ENCODE peak calls at places on chromosome 18, in six cellular contexts. X is sigmoid colon, Y is ovary, V is heart left ventricle, Z is A549, N is Peyer's patch. K is an unnamed sample. For H3K4me1, the result is how much of the 10 kb centered on the place peaks cover.

GRCh38 chr18:76425299-76426101 is 69.5 kb downstream of the ZNF516 start:
- DNase-seq in X (peak), Y (no peak), V (no peak), Z (no peak), N (no peak), K (peak)

GRCh38 chr18:48374423-48375149 is 34.6 kb downstream of the ZBTB7C start:
- DNase-seq in X (no peak), Y (no peak), V (no peak), Z (no peak), N (no peak), K (no peak)

GRCh38 chr18:74460825-74461224 is 3.7 kb upstream of the DIPK1C start:
- DNase-seq in X (no peak), Y (no peak), V (no peak), Z (no peak), N (no peak), K (no peak)

GRCh38 chr18:5628512-5629255 is 84.9 kb upstream of the EPB41L3 start:
- DNase-seq in X (peak), Y (peak), V (peak), Z (peak), N (no peak), K (no peak)

GRCh38 chr18:23311346-23312103 is 141.6 kb upstream of the RIOK3 start:
- DNase-seq in X (no peak), Y (no peak), V (peak), Z (no peak), N (no peak), K (no peak)

GRCh38 chr18:74050807-74051206 is 96.8 kb downstream of the FBXO15 start:
- DNase-seq in X (no peak), Y (no peak), V (no peak), Z (no peak), N (no peak), K (no peak)

GRCh38 chr18:10927290-10927979 is 221.9 kb downstream of the PIEZO2 start:
- DNase-seq in X (no peak), Y (no peak), V (no peak), Z (no peak), N (no peak), K (no peak)

GRCh38 chr18:13217466-13217961 is 1.0 kb upstream of the LDLRAD4 start:
- DNase-seq in X (peak), Y (peak), V (peak), Z (peak), N (no peak), K (no peak)

GRCh38 chr18:63220903-63221302 is 98.7 kb downstream of the BCL2 start:
- DNase-seq in X (no peak), Y (no peak), V (no peak), Z (no peak), N (no peak), K (no peak)

GRCh38 chr18:22728481-22729105 is 204.5 kb upstream of the RBBP8 start:
- DNase-seq in X (no peak), Y (no peak), V (no peak), Z (no peak), N (no peak), K (no peak)

GRCh38 chr18:24019641-24020331 is 5.2 kb downstream of the TTC39C start:
- DNase-seq in X (no peak), Y (no peak), V (no peak), Z (no peak), N (peak), K (no peak)

GRCh38 chr18:51236225-51236624 is 38.7 kb upstream of the MEX3C start:
- DNase-seq in X (no peak), Y (no peak), V (no peak), Z (peak), N (no peak), K (no peak)

DNA sequence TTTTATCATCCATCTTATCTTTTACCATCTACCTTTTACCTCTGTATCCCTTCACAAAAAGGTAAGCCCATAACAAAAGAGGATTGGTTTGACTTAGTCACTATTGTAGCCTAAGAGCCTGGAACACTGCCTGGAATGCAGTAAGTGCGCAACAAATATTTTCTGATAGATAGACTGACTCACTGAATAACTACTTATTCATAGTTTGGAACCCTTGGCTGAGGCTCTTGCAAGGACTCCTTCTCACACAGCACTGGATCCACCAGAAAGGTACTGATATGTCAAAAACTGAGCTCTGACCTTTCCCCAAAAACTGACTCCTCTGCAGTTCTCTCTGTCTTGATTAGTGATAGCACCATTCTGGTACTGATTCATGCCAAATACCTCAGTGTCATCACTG is 426.7 kb downstream of the SETBP1 start:
- DNase-seq in X (no peak), Y (no peak), V (no peak), Z (no peak), N (no peak), K (no peak)
- H3K4me3 ChIP-seq in X (no peak), Y (no peak), V (no peak), Z (no peak), N (no peak), K (no peak)

GRCh38 chr18:28108254-28108653 is 68.7 kb downstream of the CDH2 start:
- DNase-seq in X (no peak), Y (no peak), V (no peak), Z (no peak), N (no peak), K (no peak)
- H3K4me1 ChIP-seq in X (under half), Y (under half), V (under half), Z (half or more), N (under half), K (under half)

DNA sequence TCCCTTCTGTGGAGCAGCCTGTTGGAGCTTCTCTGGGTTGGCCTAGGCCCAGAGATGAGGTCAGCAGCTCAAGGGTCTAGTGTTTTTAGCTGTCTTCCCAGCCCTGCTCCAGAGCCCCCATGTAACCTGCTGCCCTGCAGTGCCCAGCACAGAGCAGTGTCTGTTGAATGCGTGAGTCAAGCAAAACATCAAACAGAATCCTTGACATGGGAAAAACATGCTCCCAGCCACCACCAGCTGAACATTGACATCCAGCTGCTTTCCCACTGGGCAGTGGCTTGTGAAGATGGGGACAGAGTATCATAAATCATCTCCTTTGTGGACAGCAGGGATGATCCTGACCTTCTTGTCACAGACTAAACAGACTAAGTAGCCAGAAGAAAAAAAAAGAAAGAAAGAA is 22.6 kb downstream of the IMPA2 start:
- DNase-seq in X (peak), Y (no peak), V (no peak), Z (no peak), N (no peak), K (no peak)
- TF ChIP-seq POLR2A in X (no peak), Y (no peak), V (no peak), Z (no peak), N (no peak), K (no peak)

DNA sequence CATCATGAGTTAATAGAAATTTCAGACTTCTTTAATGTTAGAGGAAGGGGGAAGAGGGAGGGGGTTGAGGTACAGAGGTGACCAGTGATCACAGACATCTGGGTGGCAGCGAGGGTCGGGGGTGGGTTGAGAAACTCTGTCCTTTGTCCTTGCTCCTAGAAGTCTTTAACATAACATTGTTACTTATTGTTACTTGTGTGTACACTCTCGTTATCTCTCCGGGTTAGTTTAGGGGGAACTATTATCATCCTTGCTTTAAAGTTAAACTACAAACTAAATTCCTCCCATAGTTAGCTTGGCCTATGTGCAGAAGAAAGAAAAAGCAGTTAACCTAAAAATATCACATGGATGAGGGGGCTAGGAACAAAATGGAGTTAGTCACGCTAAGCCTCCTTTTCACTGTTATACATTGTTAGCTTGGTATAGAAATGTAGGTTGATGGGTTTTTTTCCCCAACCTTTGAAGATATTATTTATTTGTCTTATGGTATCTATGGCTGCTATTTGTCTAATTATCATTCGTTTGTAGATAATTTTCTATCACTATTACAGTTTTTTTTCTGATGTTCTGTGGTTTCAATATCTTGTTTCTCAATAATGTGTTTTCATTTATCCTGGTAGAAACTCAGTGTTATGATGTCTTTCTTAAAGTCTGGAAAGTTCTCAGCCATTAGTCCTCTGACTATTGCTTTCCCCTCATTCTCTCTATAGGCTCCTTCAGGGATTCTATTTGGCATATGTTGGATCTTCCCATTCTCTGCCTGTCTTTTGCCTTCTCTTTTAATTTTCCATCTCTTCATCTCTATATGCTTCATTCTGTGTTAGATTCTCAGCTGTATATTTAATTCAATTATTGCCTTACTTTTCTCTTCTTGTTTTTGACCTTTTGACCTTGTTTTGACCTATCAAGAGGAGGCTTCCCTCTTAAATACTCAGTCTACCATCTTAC is 13.2 kb upstream of the B4GALT6 start:
- DNase-seq in X (no peak), Y (no peak), V (no peak), Z (no peak), N (no peak), K (no peak)
- H3K4me3 ChIP-seq in X (no peak), Y (no peak), V (no peak), Z (no peak), N (no peak), K (no peak)

GRCh38 chr18:21051615-21052014 is 60.0 kb downstream of the ROCK1 start:
- DNase-seq in X (no peak), Y (no peak), V (no peak), Z (no peak), N (no peak), K (no peak)
- H3K4me1 ChIP-seq in X (half or more), Y (under half), V (half or more), Z (under half), N (under half), K (under half)

GRCh38 chr18:9135081-9135911 is 1.3 kb upstream of the ANKRD12 start:
- DNase-seq in X (no peak), Y (no peak), V (no peak), Z (no peak), N (no peak), K (no peak)

GRCh38 chr18:9136315-9137141 is at the start of gene ANKRD12:
- DNase-seq in X (peak), Y (peak), V (peak), Z (peak), N (peak), K (peak)

GRCh38 chr18:9135912-9136314 is 668 bp upstream of the ANKRD12 start:
- DNase-seq in X (no peak), Y (no peak), V (no peak), Z (peak), N (no peak), K (no peak)

GRCh38 chr18:9139400-9140039 is 2.9 kb downstream of the ANKRD12 start:
- DNase-seq in X (no peak), Y (no peak), V (no peak), Z (no peak), N (no peak), K (no peak)

GRCh38 chr18:9137168-9138066 is 836 bp downstream of the ANKRD12 start:
- DNase-seq in X (peak), Y (peak), V (peak), Z (peak), N (peak), K (no peak)
- TF ChIP-seq POLR2A in X (no peak), Y (no peak), V (no peak), Z (peak), N (no peak), K (no peak)

GRCh38 chr18:57437782-57438668 is 2.9 kb downstream of the ONECUT2 start:
- DNase-seq in X (no peak), Y (no peak), V (no peak), Z (peak), N (no peak), K (no peak)
- H3K4me3 ChIP-seq in X (no peak), Y (no peak), V (peak), Z (peak), N (peak), K (peak)

DNA sequence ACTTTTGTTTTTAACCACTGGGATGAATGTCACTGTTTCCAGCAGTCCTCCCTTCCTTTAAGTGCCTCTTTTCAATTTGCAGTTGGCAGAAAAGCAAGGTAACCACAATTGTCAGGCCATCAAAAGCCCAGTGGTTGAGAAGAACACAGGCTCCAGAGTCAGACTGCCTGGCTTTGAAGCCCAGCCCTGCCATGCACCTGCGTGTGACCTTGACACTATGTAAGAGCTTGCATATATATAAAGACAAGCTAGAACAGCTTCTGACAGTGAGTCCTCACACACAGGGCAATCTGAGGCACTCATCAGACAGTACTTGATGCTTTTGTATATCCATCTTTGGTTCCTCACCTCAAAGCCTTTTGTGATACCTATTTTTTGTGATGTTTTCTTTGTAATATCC is 11.0 kb downstream of the CCBE1 start:
- DNase-seq in X (peak), Y (no peak), V (no peak), Z (no peak), N (no peak), K (no peak)
- H3K4me1 ChIP-seq in X (half or more), Y (under half), V (under half), Z (under half), N (under half), K (under half)

DNA sequence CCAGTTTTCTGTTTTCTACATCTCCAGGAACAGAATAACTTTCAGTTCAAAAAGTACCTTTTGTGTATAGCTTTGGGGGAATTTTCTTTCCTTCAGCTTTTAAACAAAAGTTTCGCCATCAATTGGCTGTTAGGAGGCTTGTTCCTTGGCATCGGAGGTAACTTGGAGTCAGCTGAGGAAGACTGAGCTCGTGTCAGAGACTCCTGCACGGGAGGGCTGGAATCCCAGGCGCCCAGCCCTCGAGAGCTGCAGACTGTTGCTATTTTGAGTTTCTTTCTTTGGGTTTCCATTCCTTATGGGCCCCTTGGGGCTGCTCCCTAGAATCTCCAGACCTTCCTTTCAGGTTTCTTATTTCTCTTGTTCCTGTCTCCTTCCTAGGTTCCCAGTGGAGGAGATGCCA is 8.1 kb downstream of the EMILIN2 start:
- DNase-seq in X (peak), Y (no peak), V (no peak), Z (no peak), N (no peak), K (peak)
- TF ChIP-seq POLR2A in X (no peak), Y (no peak), V (no peak), Z (no peak), N (no peak), K (no peak)